ENCODE peak calls at places on chromosomes 7 and 10, in seven cellular contexts. H is uterus, F is ovary, E is SK-N-SH, D is cardiac muscle cell, B is bronchial epithelial cell, M is heart left ventricle. K is an unnamed sample.

GRCh38 chr7:10412426-10413019 is 561.1 kb upstream of the PHF14 start:
- DNase-seq in H (no peak), F (no peak), E (peak; percentile 44), D (peak; percentile 45), B (peak; percentile 38), M (no peak), K (no peak)

GRCh38 chr7:141142058-141142457 is 68.2 kb downstream of the TMEM178B start:
- DNase-seq in H (no peak), F (no peak), E (no peak), D (no peak), B (no peak), M (no peak), K (no peak)

GRCh38 chr10:17453377-17454091 is 861 bp downstream of the ST8SIA6 start:
- DNase-seq in H (no peak), F (peak; percentile 53), E (peak; percentile 68), D (peak; percentile 38), B (peak; percentile 39), M (no peak), K (peak; percentile 28)

GRCh38 chr7:68623030-68623429 is 975.2 kb upstream of the AUTS2 start:
- DNase-seq in H (no peak), F (no peak), E (no peak), D (no peak), B (no peak), M (no peak), K (no peak)

GRCh38 chr10:122725768-122726167 is 26.1 kb upstream of the C10orf120 start:
- DNase-seq in H (no peak), F (no peak), E (no peak), D (no peak), B (no peak), M (no peak), K (no peak)

GRCh38 chr10:87862644-87863101 is 660 bp downstream of the KLLN start:
- DNase-seq in H (peak; percentile 20), F (no peak), E (no peak), D (no peak), B (peak; percentile 52), M (no peak), K (no peak)

GRCh38 chr10:94402204-94403033 is at the start of gene TBC1D12:
- DNase-seq in H (peak; percentile 95), F (peak; percentile 95), E (peak; percentile 95), D (peak; percentile 98), B (peak; percentile 91), M (peak; percentile 96), K (peak; percentile 96)

GRCh38 chr7:91344248-91344647 is 80.0 kb downstream of the FZD1 start:
- DNase-seq in H (no peak), F (peak; percentile 56), E (no peak), D (peak; percentile 11), B (no peak), M (no peak), K (no peak)

GRCh38 chr7:129877146-129877792 is 75.5 kb downstream of the UBE2H start:
- DNase-seq in H (no peak), F (no peak), E (no peak), D (peak; percentile 56), B (peak; percentile 37), M (no peak), K (no peak)

GRCh38 chr10:83934062-83934461 is 205.2 kb upstream of the GHITM start:
- DNase-seq in H (no peak), F (no peak), E (no peak), D (no peak), B (no peak), M (no peak), K (no peak)

GRCh38 chr10:5390607-5391205 is 13.9 kb downstream of the TUBAL3 start:
- DNase-seq in H (no peak), F (no peak), E (no peak), D (no peak), B (no peak), M (no peak), K (no peak)

GRCh38 chr7:48643420-48644013 is 280.8 kb upstream of the CDC14C start:
- DNase-seq in H (no peak), F (no peak), E (no peak), D (no peak), B (peak; percentile 59), M (no peak), K (no peak)

GRCh38 chr10:104328636-104328915 is 9.7 kb downstream of the ITPRIP start:
- DNase-seq in H (no peak), F (peak; percentile 59), E (no peak), D (no peak), B (no peak), M (no peak), K (no peak)

GRCh38 chr7:47573758-47574472 is 8.0 kb downstream of the TNS3 start:
- DNase-seq in H (peak; percentile 73), F (no peak), E (peak; percentile 79), D (peak; percentile 72), B (peak; percentile 81), M (no peak), K (no peak)

GRCh38 chr10:126914561-126914960 is 9.3 kb downstream of the DOCK1 start:
- DNase-seq in H (no peak), F (no peak), E (no peak), D (no peak), B (no peak), M (no peak), K (no peak)

GRCh38 chr7:118185163-118185860 is 1.3 kb downstream of the LSM8 start:
- DNase-seq in H (no peak), F (no peak), E (no peak), D (peak; percentile 48), B (no peak), M (no peak), K (no peak)

GRCh38 chr10:34816067-34817002 is 1.2 kb upstream of the PARD3 start:
- DNase-seq in H (peak; percentile 30), F (peak; percentile 53), E (peak; percentile 49), D (peak; percentile 57), B (peak; percentile 23), M (no peak), K (no peak)

GRCh38 chr7:55021951-55022617 is 3.3 kb downstream of the EGFR start:
- DNase-seq in H (no peak), F (no peak), E (no peak), D (no peak), B (peak; percentile 53), M (no peak), K (no peak)

GRCh38 chr7:41239596-41239995 is 463.3 kb downstream of the INHBA start:
- DNase-seq in H (no peak), F (no peak), E (no peak), D (peak; percentile 38), B (no peak), M (no peak), K (no peak)

GRCh38 chr7:96484091-96484490 is 162.2 kb upstream of the SLC25A13 start:
- DNase-seq in H (no peak), F (no peak), E (no peak), D (no peak), B (no peak), M (no peak), K (no peak)

GRCh38 chr10:100730739-100731602 is 14.4 kb upstream of the PAX2 start:
- DNase-seq in H (no peak), F (no peak), E (peak; percentile 57), D (peak; percentile 48), B (peak; percentile 12), M (no peak), K (no peak)

DNA sequence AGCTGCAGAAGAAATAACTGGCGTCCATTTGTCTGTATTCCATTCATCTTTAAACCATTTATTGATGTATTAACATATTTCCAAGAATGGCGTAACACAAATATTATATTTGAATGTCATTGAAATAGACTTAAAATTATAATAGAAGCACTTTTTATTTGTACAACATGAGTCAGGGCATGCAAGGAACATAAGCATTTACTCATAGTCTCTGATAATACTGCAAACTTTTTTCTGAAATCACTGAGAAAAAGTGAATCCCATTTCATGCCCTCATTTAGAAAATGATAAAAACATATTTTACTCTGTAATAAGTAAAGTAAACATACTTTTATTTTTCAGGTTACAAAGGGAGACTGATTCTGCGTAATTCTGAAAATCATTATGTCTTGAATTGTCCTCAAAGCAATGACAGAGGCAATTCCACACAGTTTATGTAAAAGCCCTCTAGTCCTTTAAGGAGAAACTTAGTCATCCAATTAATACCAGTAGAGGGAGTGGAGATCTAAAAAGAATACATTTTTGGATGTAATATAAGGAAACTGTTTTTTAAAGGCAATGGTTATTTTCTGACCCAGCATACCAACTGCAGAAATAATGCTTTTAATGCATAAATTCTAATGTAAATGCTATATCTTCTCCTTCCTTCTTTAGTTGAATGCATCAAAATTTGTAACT is 58.1 kb downstream of the AGMO start:
- DNase-seq in H (no peak), F (no peak), E (no peak), D (peak; percentile 22), B (peak; percentile 37), M (no peak), K (no peak)
- TF ChIP-seq CTCF in H (no peak), F (no peak), E (peak; percentile 44), D (peak; percentile 16), B (no peak), M (no peak), K (no peak)

DNA sequence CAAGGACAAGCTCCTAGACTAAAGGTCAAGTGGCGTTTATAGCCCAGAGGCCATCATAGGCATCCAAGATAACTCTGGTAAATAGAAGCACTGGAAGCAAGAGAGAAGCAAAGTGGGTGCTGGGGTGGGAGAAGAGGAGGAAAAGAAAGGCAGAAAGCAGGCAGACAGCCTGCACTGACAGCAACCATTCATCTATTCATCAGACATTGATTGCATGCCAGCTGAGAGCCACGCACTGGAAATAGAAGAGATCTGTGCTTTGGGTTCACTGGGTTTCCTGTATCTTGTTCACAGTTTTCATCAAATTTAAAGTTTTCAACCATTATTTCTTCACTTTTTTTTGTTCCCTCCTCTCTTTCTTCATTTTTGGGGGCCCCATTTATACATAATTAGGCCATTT is 4.7 kb upstream of the SLIT1 start:
- DNase-seq in H (no peak), F (no peak), E (no peak), D (no peak), B (no peak), M (no peak), K (no peak)
- H3K27me3 ChIP-seq in H (no peaks in the 10 kb centered on the region), F (peaks cover 2% of the 10 kb centered on the region), E (peaks cover 14% of the 10 kb centered on the region), D (peaks cover 36% of the 10 kb centered on the region), B (peaks cover 23% of the 10 kb centered on the region), M (peaks cover 12% of the 10 kb centered on the region), K (peaks cover 97% of the 10 kb centered on the region)

DNA sequence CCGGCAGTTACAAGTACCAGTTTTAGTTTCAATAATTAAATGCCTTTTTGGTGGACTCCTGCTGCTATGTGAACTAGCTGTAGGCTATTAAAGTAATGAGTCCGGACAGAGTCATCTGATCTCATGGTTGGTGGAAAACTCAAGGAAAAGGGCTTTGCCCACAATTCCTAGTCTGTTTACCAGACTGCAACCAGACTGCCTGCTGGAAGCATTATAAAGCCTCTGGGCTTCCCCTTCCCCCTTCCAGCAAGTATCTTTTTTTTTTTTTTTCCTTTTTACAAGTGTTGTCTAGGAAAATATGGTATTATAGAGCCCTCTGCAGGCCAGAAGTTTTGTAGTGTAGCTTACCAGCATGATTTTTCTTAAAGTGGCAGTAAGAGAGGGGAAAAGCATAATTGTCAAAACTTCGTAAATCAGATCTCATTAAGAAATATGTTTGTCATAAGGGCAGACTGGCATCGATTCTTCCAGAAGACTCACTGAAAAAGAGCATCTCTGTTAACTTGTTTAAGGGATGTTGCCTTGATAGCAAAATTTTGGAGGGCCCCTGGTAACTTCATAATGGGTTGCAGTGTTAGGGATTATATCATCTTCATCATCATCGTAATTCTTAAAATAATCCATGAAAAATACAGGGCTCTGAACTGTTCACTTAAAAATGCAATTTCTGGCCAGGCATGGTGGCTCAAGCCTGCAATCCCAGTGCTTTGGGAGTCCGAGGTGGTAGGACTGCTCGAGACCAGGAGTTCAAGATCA is 181.3 kb downstream of the TAX1BP1 start:
- DNase-seq in H (peak; percentile 37), F (no peak), E (peak; percentile 73), D (peak; percentile 89), B (peak; percentile 73), M (no peak), K (no peak)
- TF ChIP-seq CTCF in H (peak; percentile 40), F (peak; percentile 55), E (peak; percentile 91), D (peak; percentile 60), B (peak; percentile 37), M (peak; percentile 62), K (peak; percentile 66)

GRCh38 chr7:157678503-157678902 is 341.7 kb downstream of the DNAJB6 start:
- DNase-seq in H (no peak), F (no peak), E (no peak), D (no peak), B (no peak), M (no peak), K (no peak)
- H3K27me3 ChIP-seq in H (no peaks in the 10 kb centered on the region), F (no peaks in the 10 kb centered on the region), E (no peaks in the 10 kb centered on the region), D (peaks cover 66% of the 10 kb centered on the region), B (peaks cover 10% of the 10 kb centered on the region), M (peaks cover 37% of the 10 kb centered on the region), K (peaks cover 98% of the 10 kb centered on the region)

K was measured in left ventricle myocardium inferior.